ENCODE peak calls at places on chromosome 5, in seven cellular contexts. J is naive thymus-derived CD8-positive, alpha-beta T cell; S is SIG-M5; W is HEK293T; E is NCI-H226; G is GM13976; K is fibroblast of mammary gland. U is an unnamed sample.

GRCh38 chr5:138466058-138466899 is 1.0 kb downstream of the EGR1 start:
- DNase-seq in J (no peak), S (no peak), W (no peak), E (no peak), G (no peak), K (no peak), U (no peak)

GRCh38 chr5:109779036-109779735 is 89.5 kb downstream of the MAN2A1 start:
- DNase-seq in J (no peak), S (no peak), W (no peak), E (peak; percentile 18), G (no peak), K (peak; percentile 22), U (no peak)

GRCh38 chr5:55372130-55372925 is 64.5 kb downstream of the MTREX start:
- DNase-seq in J (no peak), S (no peak), W (no peak), E (no peak), G (no peak), K (no peak), U (no peak)

GRCh38 chr5:137600721-137601360 is 101.7 kb upstream of the SPOCK1 start:
- DNase-seq in J (no peak), S (no peak), W (no peak), E (no peak), G (no peak), K (peak; percentile 32), U (no peak)

GRCh38 chr5:863244-863805 is 12.5 kb upstream of the ZDHHC11 start:
- DNase-seq in J (no peak), S (no peak), W (no peak), E (no peak), G (no peak), K (no peak), U (no peak)

GRCh38 chr5:176780951-176781350 is 29.4 kb upstream of the UNC5A start:
- DNase-seq in J (no peak), S (no peak), W (no peak), E (no peak), G (peak; percentile 12), K (no peak), U (peak; percentile 74)

GRCh38 chr5:160366230-160366629 is 4.2 kb downstream of the C1QTNF2 start:
- DNase-seq in J (no peak), S (no peak), W (no peak), E (no peak), G (no peak), K (no peak), U (no peak)

GRCh38 chr5:137832416-137832815 is 35.2 kb upstream of the MYOT start:
- DNase-seq in J (no peak), S (no peak), W (no peak), E (no peak), G (no peak), K (no peak), U (no peak)

GRCh38 chr5:145787001-145787400 is 48.1 kb downstream of the PRELID2 start:
- DNase-seq in J (no peak), S (peak; percentile 36), W (no peak), E (peak; percentile 39), G (no peak), K (no peak), U (no peak)

GRCh38 chr5:147504001-147504400 is 5.9 kb downstream of the DPYSL3 start:
- DNase-seq in J (no peak), S (no peak), W (no peak), E (peak; percentile 20), G (no peak), K (peak; percentile 96), U (no peak)

GRCh38 chr5:56717253-56717987 is 97.9 kb upstream of the MAP3K1 start:
- DNase-seq in J (no peak), S (no peak), W (no peak), E (no peak), G (no peak), K (no peak), U (no peak)

GRCh38 chr5:32223972-32224608 is 50.0 kb upstream of the GOLPH3 start:
- DNase-seq in J (no peak), S (no peak), W (no peak), E (peak; percentile 87), G (no peak), K (peak; percentile 52), U (peak; percentile 78)

GRCh38 chr5:122639852-122640251 is 135.0 kb upstream of the SNX2 start:
- DNase-seq in J (no peak), S (no peak), W (no peak), E (no peak), G (no peak), K (no peak), U (no peak)

GRCh38 chr5:157451806-157452205 is 8.2 kb upstream of the NIPAL4 start:
- DNase-seq in J (no peak), S (no peak), W (no peak), E (no peak), G (no peak), K (no peak), U (no peak)

GRCh38 chr5:74919487-74919886 is 53.3 kb upstream of the FAM169A start:
- DNase-seq in J (no peak), S (no peak), W (peak; percentile 59), E (no peak), G (peak; percentile 61), K (peak; percentile 74), U (peak; percentile 48)

GRCh38 chr5:10140195-10140973 is 109.3 kb downstream of the ATPSCKMT start:
- DNase-seq in J (no peak), S (no peak), W (no peak), E (no peak), G (no peak), K (peak; percentile 12), U (peak; percentile 7)

GRCh38 chr5:173709145-173709544 is 92.7 kb upstream of the BOD1 start:
- DNase-seq in J (no peak), S (no peak), W (no peak), E (no peak), G (no peak), K (no peak), U (no peak)